ENCODE peak calls at places on chromosomes 16 and 17, in eight cellular contexts. F, E, G, C, Y, B, X and Q are unnamed samples.

GRCh38 chr17:30021708-30022317 is 80.4 kb downstream of the EFCAB5 start:
- DNase-seq in X (no peak), B (no peak), E (no peak), C (no peak), Y (no peak), G (peak), F (peak), Q (peak)

GRCh38 chr16:56102159-56102798 is 89.0 kb upstream of the GNAO1 start:
- DNase-seq in B (peak), G (no peak), E (no peak), F (peak), Y (peak), C (no peak), X (no peak), Q (no peak)

GRCh38 chr16:11308493-11309283 is 27.6 kb upstream of the PRM1 start:
- DNase-seq in C (no peak), Y (no peak), E (no peak), G (peak), F (no peak), X (no peak), B (no peak), Q (no peak)

GRCh38 chr16:66269631-66270332 is 96.7 kb upstream of the CDH5 start:
- DNase-seq in G (no peak), E (no peak), C (peak), B (no peak), X (no peak), F (peak), Y (no peak), Q (no peak)

GRCh38 chr16:784431-784830 is 3.8 kb downstream of the RPUSD1 start:
- DNase-seq in Y (no peak), E (no peak), X (no peak), B (no peak), F (no peak), C (no peak), G (no peak), Q (no peak)

GRCh38 chr16:19418200-19418599 is 517 bp downstream of the TMC5 start:
- DNase-seq in Y (no peak), E (no peak), C (no peak), G (no peak), B (no peak), F (no peak), X (no peak), Q (no peak)

GRCh38 chr17:50263293-50264262 is 10.7 kb upstream of the TMEM92 start:
- DNase-seq in E (peak), C (no peak), X (no peak), Y (peak), G (no peak), F (no peak), B (peak), Q (no peak)

GRCh38 chr16:81901483-81901882 is 109.8 kb downstream of the SDR42E1 start:
- DNase-seq in F (no peak), C (no peak), G (no peak), B (no peak), X (no peak), E (no peak), Y (peak), Q (no peak)

GRCh38 chr17:34314279-34314678 is 5.0 kb upstream of the CCL8 start:
- DNase-seq in Y (peak), C (no peak), X (no peak), G (peak), F (peak), E (no peak), B (no peak), Q (no peak)

GRCh38 chr17:5237541-5238016 is 2.9 kb upstream of the SCIMP start:
- DNase-seq in G (peak), B (peak), C (no peak), E (peak), Y (no peak), F (peak), X (no peak), Q (peak)

GRCh38 chr17:517181-517580 is 164.6 kb upstream of the RPH3AL start:
- DNase-seq in Y (no peak), X (no peak), B (no peak), F (no peak), E (no peak), G (no peak), C (no peak), Q (no peak)

GRCh38 chr16:75660321-75660720 is 12.7 kb downstream of the TERF2IP start:
- DNase-seq in G (no peak), E (no peak), C (no peak), B (peak), X (no peak), Y (no peak), F (no peak), Q (no peak)

GRCh38 chr16:86625821-86626220 is 47.5 kb downstream of the FOXL1 start:
- DNase-seq in G (no peak), E (no peak), Y (no peak), C (peak), B (no peak), X (no peak), F (no peak), Q (no peak)

GRCh38 chr17:58643147-58643546 is 48.7 kb downstream of the TEX14 start:
- DNase-seq in Y (no peak), X (no peak), C (no peak), F (peak), B (no peak), E (no peak), G (no peak), Q (no peak)

GRCh38 chr17:65163990-65164495 is 26.9 kb downstream of the RGS9 start:
- DNase-seq in X (no peak), E (no peak), G (no peak), B (no peak), Y (no peak), F (peak), C (no peak), Q (peak)

GRCh38 chr16:66414891-66415290 is 12.2 kb upstream of the BEAN1 start:
- DNase-seq in X (no peak), G (no peak), C (no peak), E (no peak), Y (no peak), B (no peak), F (no peak), Q (no peak)

GRCh38 chr17:37490638-37491614 is 1.2 kb downstream of the DUSP14 start:
- DNase-seq in B (peak), E (no peak), X (no peak), G (peak), Y (peak), F (peak), C (peak), Q (peak)

GRCh38 chr16:10971560-10971961 is 27.2 kb downstream of the CLEC16A start:
- DNase-seq in E (no peak), B (peak), F (peak), X (no peak), C (peak), Y (peak), G (peak), Q (peak)

GRCh38 chr16:56623637-56624036 is 1.9 kb upstream of the MT1E start:
- DNase-seq in F (no peak), X (no peak), C (no peak), G (no peak), E (no peak), Y (no peak), B (no peak), Q (no peak)

GRCh38 chr16:27712251-27712711 is 162.3 kb downstream of the KATNIP start:
- DNase-seq in B (peak), G (no peak), E (peak), X (no peak), C (no peak), F (no peak), Y (no peak), Q (no peak)

GRCh38 chr17:60445144-60445543 is 22.9 kb downstream of the CHCT1 start:
- DNase-seq in F (no peak), G (no peak), E (no peak), Y (no peak), B (no peak), X (no peak), C (no peak), Q (no peak)

GRCh38 chr16:24645739-24646645 is 83.5 kb upstream of the TNRC6A start:
- DNase-seq in X (peak), G (no peak), Y (peak), F (peak), C (no peak), B (no peak), E (no peak), Q (no peak)

GRCh38 chr17:61583242-61583641 is 7.8 kb downstream of the NACA2 start:
- DNase-seq in X (no peak), C (no peak), G (peak), E (no peak), F (peak), Y (no peak), B (no peak), Q (no peak)

GRCh38 chr16:11168386-11169065 is 87.5 kb downstream of the SOCS1 start:
- DNase-seq in Y (no peak), G (no peak), X (no peak), E (no peak), C (no peak), B (no peak), F (peak), Q (no peak)

DNA sequence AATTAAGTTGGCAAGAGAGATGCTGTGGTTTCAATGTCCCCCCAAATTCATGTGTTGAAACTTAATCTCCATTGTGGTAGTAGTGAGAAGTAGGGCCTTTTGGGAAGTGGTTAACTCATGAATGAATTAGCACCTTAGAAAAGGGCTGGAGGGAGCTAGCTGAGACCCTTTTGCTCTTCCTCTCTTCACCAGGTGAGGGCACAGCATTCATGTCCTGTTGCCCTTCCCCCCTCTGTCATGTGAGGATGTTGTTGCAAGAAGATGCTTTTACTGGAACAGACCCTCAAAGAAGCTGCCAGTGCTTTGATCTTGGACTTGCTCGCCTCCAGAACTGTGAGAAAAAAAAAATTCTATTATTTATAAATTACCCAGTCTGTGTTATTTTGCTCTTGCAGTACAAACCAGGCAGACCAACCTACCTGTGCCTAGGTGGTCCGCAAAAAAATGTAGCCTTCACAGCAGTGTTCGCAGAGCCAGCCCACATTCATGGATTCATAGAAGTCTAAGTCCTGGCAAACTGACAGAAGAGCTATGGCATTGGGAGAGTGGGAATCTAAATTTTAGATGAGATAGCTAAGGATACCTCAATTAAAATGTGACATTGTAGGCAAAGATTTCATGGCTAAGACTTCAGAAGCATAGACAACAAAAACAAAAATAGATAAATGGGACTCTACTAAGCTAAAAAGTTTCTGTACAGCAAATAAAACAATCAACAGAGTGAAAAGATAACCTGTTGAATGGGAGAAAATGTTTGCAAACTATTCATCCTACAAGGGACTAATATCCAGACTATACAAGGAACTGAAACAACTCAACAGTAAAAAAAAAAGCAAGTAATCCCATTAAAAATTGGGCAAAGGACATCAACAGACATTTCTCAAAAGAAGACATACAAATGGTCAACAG is 32.0 kb upstream of the ABCA5 start:
- DNase-seq in F (no peak), E (no peak), X (no peak), B (no peak), G (peak), Y (no peak), C (no peak), Q (peak)
- TF ChIP-seq CTCF in F (no peak), E (no peak), X (peak), B (no peak), G (peak), Y (no peak), C (no peak), Q (peak)

DNA sequence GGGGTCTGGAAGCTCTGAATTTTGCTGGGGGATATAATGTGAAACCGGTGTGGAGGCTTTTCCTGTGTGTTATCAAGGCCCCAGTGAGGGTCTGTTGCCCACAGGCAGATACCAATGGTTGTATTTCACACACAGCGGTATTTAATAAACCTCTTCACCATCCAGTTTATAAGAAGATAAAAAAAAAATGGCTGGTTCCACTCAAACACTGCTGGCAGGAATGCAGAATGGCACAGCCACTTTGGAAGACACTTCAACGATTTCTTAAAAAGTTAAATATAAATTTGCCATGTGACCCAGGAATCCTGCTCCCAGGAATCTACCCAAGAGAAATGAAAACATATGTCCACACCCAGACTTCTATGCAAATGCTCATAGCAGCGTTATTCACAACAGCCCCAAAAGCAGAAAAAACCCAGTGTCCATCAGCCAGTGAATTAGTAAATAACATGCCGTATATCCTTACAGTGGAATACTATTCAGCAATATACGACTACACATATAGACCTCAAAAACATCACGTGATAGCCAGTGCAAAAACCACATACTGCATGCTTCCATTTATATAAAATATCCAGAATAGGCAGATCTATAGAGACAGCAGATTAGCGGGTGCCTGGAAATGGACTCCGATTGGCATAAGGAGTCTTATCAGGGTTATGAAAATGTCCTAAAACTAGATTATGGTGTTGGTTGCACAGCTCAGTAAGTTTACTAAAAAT is 38.7 kb downstream of the XYLT1 start:
- DNase-seq in Y (no peak), X (no peak), B (no peak), F (no peak), C (no peak), G (no peak), E (no peak), Q (no peak)
- TF ChIP-seq CTCF in Y (no peak), X (no peak), B (no peak), F (peak), C (no peak), G (no peak), E (no peak), Q (no peak)

GRCh38 chr17:31374503-31374902 is 17.0 kb upstream of the RAB11FIP4 start:
- DNase-seq in B (no peak), X (no peak), F (no peak), E (no peak), Y (no peak), C (no peak), G (no peak), Q (no peak)

GRCh38 chr17:31374083-31374447 is 17.4 kb upstream of the RAB11FIP4 start:
- DNase-seq in C (no peak), G (no peak), B (no peak), E (no peak), F (no peak), X (no peak), Y (no peak), Q (no peak)

GRCh38 chr17:31378638-31379037 is 12.8 kb upstream of the RAB11FIP4 start:
- DNase-seq in G (no peak), C (no peak), Y (no peak), X (no peak), F (no peak), E (no peak), B (no peak), Q (no peak)

GRCh38 chr17:31381165-31381668 is 10.3 kb upstream of the RAB11FIP4 start:
- DNase-seq in G (no peak), C (no peak), B (no peak), F (no peak), X (no peak), E (no peak), Y (no peak), Q (no peak)

GRCh38 chr17:31379796-31380195 is 11.7 kb upstream of the RAB11FIP4 start:
- DNase-seq in Y (no peak), E (no peak), X (no peak), G (no peak), F (no peak), C (no peak), B (no peak), Q (no peak)
- TF ChIP-seq CTCF in Y (no peak), E (no peak), X (no peak), G (no peak), F (no peak), C (no peak), B (no peak), Q (no peak)

GRCh38 chr17:39923836-39924690 is 3.3 kb downstream of the ORMDL3 start:
- DNase-seq in E (no peak), X (no peak), F (peak), G (no peak), C (no peak), Y (no peak), B (no peak), Q (peak)

GRCh38 chr17:39925282-39926134 is 1.9 kb downstream of the ORMDL3 start:
- DNase-seq in E (no peak), B (no peak), X (no peak), F (peak), G (peak), C (no peak), Y (no peak), Q (peak)

GRCh38 chr17:39926135-39926587 is 1.2 kb downstream of the ORMDL3 start:
- DNase-seq in E (no peak), G (peak), B (no peak), C (no peak), F (no peak), X (no peak), Y (no peak), Q (no peak)

GRCh38 chr17:39923230-39923629 is 4.2 kb downstream of the ORMDL3 start:
- DNase-seq in F (no peak), B (no peak), Y (no peak), G (no peak), C (no peak), E (no peak), X (no peak), Q (no peak)

GRCh38 chr17:39924691-39925055 is 2.7 kb downstream of the ORMDL3 start:
- DNase-seq in X (no peak), B (no peak), Y (no peak), G (no peak), C (no peak), F (no peak), E (no peak), Q (peak)
- TF ChIP-seq CTCF in X (no peak), B (no peak), Y (no peak), G (no peak), C (no peak), F (no peak), E (no peak), Q (no peak)

GRCh38 chr16:89738538-89739317 is 17.4 kb downstream of the ZNF276 start:
- DNase-seq in G (no peak), X (no peak), Y (no peak), C (no peak), E (no peak), F (no peak), B (no peak), Q (no peak)
- TF ChIP-seq CTCF in G (no peak), X (no peak), Y (no peak), C (no peak), E (no peak), F (no peak), B (no peak), Q (no peak)

GRCh38 chr17:82350182-82351030 is 8.6 kb upstream of the TEX19 start:
- DNase-seq in B (no peak), E (no peak), C (no peak), F (no peak), X (no peak), Y (no peak), G (peak), Q (peak)
- TF ChIP-seq CTCF in B (no peak), E (peak), C (no peak), F (no peak), X (no peak), Y (no peak), G (peak), Q (peak)

GRCh38 chr17:80386341-80386740 is 28.6 kb upstream of the ENDOV start:
- DNase-seq in X (no peak), G (no peak), Y (no peak), E (no peak), F (no peak), B (no peak), C (no peak), Q (no peak)

GRCh38 chr17:80389011-80389995 is 25.7 kb upstream of the ENDOV start:
- DNase-seq in X (no peak), B (no peak), G (no peak), C (no peak), Y (no peak), F (no peak), E (no peak), Q (no peak)

GRCh38 chr17:80388601-80389000 is 26.4 kb upstream of the ENDOV start:
- DNase-seq in B (no peak), G (no peak), F (no peak), C (no peak), E (no peak), X (no peak), Y (no peak), Q (no peak)

GRCh38 chr17:80387071-80387470 is 27.9 kb upstream of the ENDOV start:
- DNase-seq in B (no peak), G (no peak), C (no peak), Y (no peak), F (no peak), E (no peak), X (no peak), Q (no peak)

DNA sequence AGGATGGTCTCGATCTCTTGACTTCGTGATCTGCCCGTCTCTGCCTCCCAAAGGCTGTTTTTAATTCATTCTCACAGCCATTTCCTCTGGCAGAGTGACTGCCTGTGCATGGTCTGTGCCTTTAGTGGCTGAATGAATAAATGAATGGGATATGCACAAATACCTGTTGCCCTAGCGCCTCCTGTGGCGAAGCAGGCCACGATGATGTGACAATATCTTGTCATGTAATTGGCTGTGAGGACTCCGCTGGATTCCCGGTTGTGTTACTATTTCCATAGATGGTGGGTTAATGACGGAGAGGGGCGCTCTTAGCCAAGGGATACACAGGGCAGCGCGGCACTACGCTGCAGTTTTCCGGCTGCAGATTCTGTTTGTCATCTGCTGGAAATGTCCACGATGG is 26.8 kb upstream of the ENDOV start:
- DNase-seq in E (no peak), G (no peak), X (no peak), C (no peak), Y (no peak), F (no peak), B (no peak), Q (no peak)
- TF ChIP-seq CTCF in E (no peak), G (no peak), X (no peak), C (no peak), Y (no peak), F (no peak), B (no peak), Q (no peak)